ENCODE peak calls at places on chromosomes 12 and 14, in seven cellular contexts. Q is AG09309, Z is upper lobe of left lung, B is HCT116, O is transverse colon, A is RWPE2, W is AG04450. S is an unnamed sample.

GRCh38 chr12:126454581-126454980 is 1389.3 kb downstream of the AACS start:
- DNase-seq in A (no peak), W (no peak), B (no peak), O (no peak), Q (no peak), Z (no peak), S (no peak)

GRCh38 chr12:93050026-93050747 is 121.1 kb upstream of the EEA1 start:
- DNase-seq in W (peak), Z (no peak), B (no peak), Q (peak), O (no peak), A (no peak), S (peak)

GRCh38 chr12:88633312-88633711 is 53.0 kb upstream of the KITLG start:
- DNase-seq in O (no peak), A (no peak), W (no peak), Q (no peak), Z (no peak), B (no peak), S (no peak)

GRCh38 chr12:6180300-6181051 is 19.7 kb upstream of the CD9 start:
- DNase-seq in Q (no peak), Z (peak), B (peak), O (no peak), W (no peak), A (no peak), S (peak)

GRCh38 chr14:60658909-60659585 is 9.8 kb upstream of the SIX1 start:
- DNase-seq in W (no peak), A (no peak), Z (no peak), O (no peak), Q (no peak), B (no peak), S (no peak)

GRCh38 chr12:21526053-21526452 is at the start of gene SPX:
- DNase-seq in W (no peak), B (no peak), A (no peak), Z (no peak), O (no peak), Q (no peak), S (no peak)

GRCh38 chr12:52763991-52764390 is 13.2 kb downstream of the KRT76 start:
- DNase-seq in W (no peak), Q (no peak), O (no peak), B (no peak), A (no peak), Z (no peak), S (peak)

GRCh38 chr14:72657214-72657921 is 236.5 kb downstream of the DPF3 start:
- DNase-seq in O (no peak), A (no peak), Z (no peak), W (no peak), Q (no peak), B (no peak), S (no peak)

GRCh38 chr12:132246997-132247717 is 82.2 kb downstream of the GALNT9 start:
- DNase-seq in W (no peak), Z (no peak), O (no peak), Q (no peak), B (no peak), A (peak), S (no peak)

GRCh38 chr14:104286086-104286485 is 147.7 kb downstream of the KIF26A start:
- DNase-seq in O (no peak), W (no peak), Q (no peak), Z (peak), B (no peak), A (peak), S (no peak)

GRCh38 chr14:77053046-77053841 is 24.7 kb upstream of the IRF2BPL start:
- DNase-seq in A (no peak), W (no peak), B (no peak), Z (peak), Q (no peak), O (peak), S (peak)

GRCh38 chr12:105083551-105084105 is 630 bp downstream of the ALDH1L2 start:
- DNase-seq in O (peak), A (no peak), B (no peak), Z (no peak), W (peak), Q (no peak), S (peak)

GRCh38 chr12:25811656-25812126 is 146.8 kb upstream of the RASSF8 start:
- DNase-seq in O (no peak), Q (no peak), B (peak), W (no peak), A (no peak), Z (no peak), S (no peak)

GRCh38 chr12:92466391-92467305 is 236.1 kb upstream of the PLEKHG7 start:
- DNase-seq in Z (no peak), A (no peak), O (peak), Q (no peak), B (no peak), W (no peak), S (no peak)

GRCh38 chr14:89417469-89418225 is 614 bp upstream of the FOXN3 start:
- DNase-seq in A (peak), O (peak), Z (no peak), W (no peak), B (peak), Q (no peak), S (peak)

GRCh38 chr14:65019944-65020566 is 33.4 kb downstream of the FNTB start:
- DNase-seq in W (peak), Q (peak), O (peak), Z (no peak), A (no peak), B (peak), S (peak)

DNA sequence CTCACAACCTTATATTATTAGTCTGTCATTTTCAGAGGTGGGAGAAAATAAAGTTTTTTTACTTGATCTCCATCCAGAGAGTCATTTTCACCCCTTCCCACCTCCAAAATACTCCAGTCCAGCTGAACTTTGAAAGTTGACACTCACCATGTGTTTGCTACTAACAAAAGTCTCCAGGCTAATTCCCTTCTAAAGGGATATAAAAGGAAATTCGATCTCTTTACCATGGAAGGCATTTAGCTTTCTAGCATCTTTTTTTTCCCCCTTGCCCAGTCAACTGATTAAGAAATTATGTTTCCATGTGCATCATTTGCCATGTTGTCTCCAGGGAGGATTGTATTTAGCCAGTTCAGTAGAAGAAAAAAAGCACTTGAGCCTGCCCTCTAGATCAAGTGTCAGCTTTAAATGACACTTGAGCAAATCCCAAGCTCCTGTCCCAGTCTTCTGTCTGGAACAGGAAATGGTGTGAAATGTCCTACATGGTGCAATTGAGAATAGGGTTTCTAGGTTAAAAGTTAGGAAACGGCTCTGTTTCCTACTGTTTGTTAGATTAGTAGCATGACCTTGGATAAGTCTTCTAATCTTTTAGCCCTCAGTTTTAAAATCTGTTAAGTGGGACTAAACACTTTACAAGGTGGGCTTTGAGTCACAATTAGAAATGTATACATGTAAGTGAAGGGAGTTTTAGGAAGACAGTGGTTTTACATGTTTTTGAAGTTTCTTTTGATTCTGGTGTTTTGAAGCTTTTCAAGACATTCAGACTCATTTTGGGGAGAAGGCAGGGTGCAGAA is 67.2 kb downstream of the GNS start:
- DNase-seq in Z (no peak), O (no peak), A (no peak), B (no peak), Q (no peak), W (no peak), S (no peak)
- H3K4me3 ChIP-seq in Z (no peak), O (no peak), A (no peak), B (no peak), Q (no peak), W (no peak), S (no peak)

GRCh38 chr12:49730568-49731101 is 10.7 kb upstream of the TMBIM6 start:
- DNase-seq in Z (no peak), A (no peak), Q (no peak), O (no peak), B (no peak), W (no peak), S (no peak)
- H3K4me3 ChIP-seq in Z (no peak), A (no peak), Q (no peak), O (no peak), B (no peak), W (no peak), S (no peak)

DNA sequence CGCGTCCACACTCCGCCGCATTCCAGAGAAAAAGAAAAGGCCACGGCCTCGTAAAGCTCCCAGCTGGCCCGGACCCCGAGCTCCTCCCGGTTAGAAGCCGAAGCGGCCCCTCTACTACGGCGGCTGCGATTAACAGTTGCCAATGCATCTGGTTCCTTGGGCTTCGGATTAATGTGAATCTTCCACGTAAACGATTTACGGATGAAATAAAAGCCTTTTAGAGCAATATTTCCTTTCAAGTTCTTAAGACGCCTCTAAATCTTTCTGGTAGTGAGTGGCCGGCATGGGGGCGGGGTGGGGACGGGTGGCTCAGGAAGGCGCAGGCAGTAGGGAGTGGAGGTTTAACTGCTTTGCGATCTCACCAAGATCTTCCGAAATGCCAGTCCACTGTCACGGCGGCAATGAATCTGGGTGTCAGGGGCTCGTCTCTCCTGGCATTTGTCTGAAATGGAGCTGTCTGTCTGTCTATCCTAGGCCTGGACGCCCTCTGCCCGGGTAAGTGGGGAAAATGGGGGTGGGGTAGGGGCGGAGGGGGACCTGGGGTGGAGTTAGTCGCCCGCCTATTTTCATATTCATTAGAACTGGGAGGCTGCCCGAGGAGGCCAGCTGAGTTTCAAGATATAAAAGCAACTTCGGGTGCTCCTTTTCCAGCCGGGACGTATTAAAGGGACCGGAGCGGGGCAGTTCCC is 427 bp upstream of the ALX1 start:
- DNase-seq in O (no peak), B (no peak), W (no peak), Z (peak), Q (no peak), A (no peak), S (no peak)
- H3K4me3 ChIP-seq in O (peak), B (no peak), W (peak), Z (peak), Q (peak), A (peak), S (no peak)

GRCh38 chr12:30754750-30755394 is at the start of gene CAPRIN2:
- DNase-seq in Z (peak), B (peak), A (peak), Q (peak), W (peak), O (peak), S (peak)

GRCh38 chr12:30754383-30754749 is 385 bp downstream of the CAPRIN2 start:
- DNase-seq in A (no peak), W (no peak), Z (no peak), O (no peak), B (no peak), Q (no peak), S (no peak)

GRCh38 chr12:30752255-30752654 is 2.5 kb downstream of the CAPRIN2 start:
- DNase-seq in B (no peak), W (no peak), A (no peak), Q (no peak), Z (no peak), O (no peak), S (no peak)

GRCh38 chr12:30753761-30754382 is 879 bp downstream of the CAPRIN2 start:
- DNase-seq in Z (no peak), A (no peak), O (no peak), W (no peak), Q (no peak), B (no peak), S (no peak)

DNA sequence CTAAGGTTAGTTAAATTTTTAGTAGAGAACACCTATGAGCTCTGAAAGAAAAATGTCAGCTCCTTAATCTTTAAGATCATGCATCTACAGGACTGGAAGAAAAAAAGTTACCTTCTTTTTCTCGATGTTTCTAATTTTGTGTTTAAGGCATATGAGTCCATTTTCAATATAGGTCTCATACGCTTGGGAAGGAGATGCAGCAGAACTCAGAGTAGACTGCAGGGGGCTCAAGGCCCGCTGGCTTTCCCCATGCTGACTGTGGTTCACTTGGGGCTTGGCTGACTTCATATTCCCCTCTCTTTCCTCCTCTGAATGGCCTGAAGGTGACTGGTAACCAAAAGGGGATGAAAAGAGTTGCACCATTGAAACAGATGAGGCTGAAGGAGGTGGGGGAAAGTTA is 1.5 kb downstream of the CAPRIN2 start:
- DNase-seq in W (no peak), Z (no peak), Q (no peak), A (no peak), B (no peak), O (no peak), S (peak)
- H3K4me3 ChIP-seq in W (peak), Z (no peak), Q (peak), A (peak), B (peak), O (no peak), S (peak)

GRCh38 chr14:52948836-52949235 is 2.0 kb downstream of the FERMT2 start:
- DNase-seq in Z (no peak), W (no peak), O (no peak), A (no peak), B (no peak), Q (no peak), S (no peak)
- H3K4me3 ChIP-seq in Z (peak), W (peak), O (peak), A (peak), B (no peak), Q (peak), S (peak)